ENCODE peak calls at places on chromosomes 4 and X, in seven cellular contexts. N is lung microvascular endothelial cell, F is A549, R is fibroblast of lung, A is nucleus accumbens, V is natural killer cell, G is stromal cell of bone marrow. H is an unnamed sample.

GRCh38 chrX:65668362-65669310 is 1.2 kb downstream of the MSN start:
- DNase-seq in A (peak), F (peak), V (peak), N (peak), G (peak), R (peak), H (peak)

GRCh38 chr4:140621161-140621560 is 52.4 kb upstream of the UCP1 start:
- DNase-seq in R (no peak), N (no peak), A (no peak), F (no peak), V (no peak), G (no peak), H (no peak)

GRCh38 chr4:121827851-121828250 is 4.2 kb upstream of the CCNA2 start:
- DNase-seq in G (peak), N (peak), R (peak), V (no peak), F (peak), A (no peak), H (peak)

GRCh38 chrX:19956923-19957322 is 33.9 kb downstream of the BCLAF3 start:
- DNase-seq in N (no peak), R (no peak), G (no peak), V (no peak), F (no peak), A (no peak), H (no peak)

GRCh38 chr4:2256156-2256731 is 5.7 kb downstream of the MXD4 start:
- DNase-seq in A (no peak), G (no peak), N (no peak), F (no peak), V (peak), R (no peak), H (no peak)

GRCh38 chr4:76947369-76947768 is 2.2 kb upstream of the SEPTIN11 start:
- DNase-seq in V (no peak), R (no peak), G (no peak), N (peak), A (no peak), F (no peak), H (no peak)

GRCh38 chrX:17848545-17849265 is 12.4 kb downstream of the RAI2 start:
- DNase-seq in R (no peak), F (no peak), A (no peak), N (no peak), G (no peak), V (no peak), H (no peak)

GRCh38 chr4:152036626-152037025 is 275.8 kb upstream of the GATB start:
- DNase-seq in A (no peak), G (peak), R (no peak), V (no peak), F (no peak), N (no peak), H (no peak)

GRCh38 chr4:121951570-121952110 is at the start of gene TRPC3:
- DNase-seq in N (peak), A (no peak), R (peak), V (no peak), G (no peak), F (no peak), H (no peak)

GRCh38 chr4:1417522-1418390 is 11.5 kb upstream of the NKX1-1 start:
- DNase-seq in F (no peak), R (no peak), G (no peak), A (no peak), V (no peak), N (no peak), H (no peak)

GRCh38 chr4:66655505-66655904 is 889.8 kb downstream of the CENPC start:
- DNase-seq in A (no peak), V (no peak), R (no peak), G (no peak), F (no peak), N (no peak), H (no peak)

GRCh38 chrX:97685753-97686152 is 802.0 kb downstream of the RPA4 start:
- DNase-seq in G (peak), A (no peak), V (no peak), F (peak), R (peak), N (peak), H (no peak)

GRCh38 chr4:114597410-114598115 is 1.0 kb upstream of the UGT8 start:
- DNase-seq in G (no peak), R (no peak), F (no peak), N (no peak), V (no peak), A (no peak), H (no peak)

GRCh38 chr4:84673475-84674230 is 90.7 kb downstream of the CDS1 start:
- DNase-seq in R (peak), A (no peak), F (peak), G (peak), V (no peak), N (peak), H (peak)

GRCh38 chr4:161714022-161714751 is 449.6 kb downstream of the FSTL5 start:
- DNase-seq in G (no peak), V (no peak), A (no peak), R (peak), F (no peak), N (peak), H (peak)

GRCh38 chr4:56680266-56680665 is 830 bp downstream of the HOPX start:
- DNase-seq in G (no peak), F (no peak), V (no peak), R (no peak), N (no peak), A (no peak), H (no peak)

GRCh38 chr4:71713611-71714203 is 70.2 kb downstream of the GC start:
- DNase-seq in N (peak), A (no peak), G (peak), R (peak), V (no peak), F (peak), H (peak)

GRCh38 chrX:104254442-104255115 is at the start of gene ESX1:
- DNase-seq in R (peak), V (no peak), G (no peak), F (peak), N (peak), A (no peak), H (no peak)

GRCh38 chr4:112189754-112190153 is 41.8 kb upstream of the AP1AR start:
- DNase-seq in G (no peak), N (peak), V (no peak), A (no peak), F (peak), R (peak), H (no peak)

GRCh38 chrX:127963696-127964095 is 88.5 kb downstream of the ACTRT1 start:
- DNase-seq in N (no peak), F (no peak), G (no peak), R (no peak), A (no peak), V (no peak), H (no peak)

GRCh38 chr4:35151816-35152572 is 1092.3 kb downstream of the ARAP2 start:
- DNase-seq in N (no peak), R (no peak), F (peak), V (no peak), G (no peak), A (no peak), H (no peak)

GRCh38 chr4:7581477-7581876 is 146.7 kb upstream of the PSAPL1 start:
- DNase-seq in R (peak), V (peak), N (peak), A (no peak), F (peak), G (no peak), H (no peak)

GRCh38 chrX:24395775-24396174 is 35.3 kb downstream of the SUPT20HL1 start:
- DNase-seq in V (no peak), G (peak), N (peak), R (peak), A (no peak), F (peak), H (peak)

GRCh38 chr4:47210828-47211227 is 179.5 kb downstream of the GABRB1 start:
- DNase-seq in N (no peak), G (no peak), R (no peak), A (no peak), F (no peak), V (no peak), H (no peak)

H was measured in kidney glomerular epithelial cell.